ENCODE peak calls at places on chromosomes 4 and X, in seven cellular contexts. B is pancreas, K is heart left ventricle, R is endothelial cell, Q is astrocyte of the spinal cord, X is suprapubic skin, D is keratinocyte. W is an unnamed sample.

GRCh38 chr4:78325244-78326187 is 226.1 kb upstream of the ANXA3 start:
- DNase-seq in D (no peak), K (no peak), Q (no peak), B (no peak), R (no peak), X (no peak), W (no peak)

GRCh38 chr4:110609044-110609750 is 13.7 kb downstream of the PITX2 start:
- DNase-seq in R (no peak), Q (no peak), K (no peak), D (no peak), X (no peak), B (no peak), W (no peak)

GRCh38 chr4:124807421-124807820 is 94.9 kb upstream of the ANKRD50 start:
- DNase-seq in K (no peak), Q (no peak), X (no peak), D (no peak), B (no peak), R (no peak), W (no peak)

GRCh38 chr4:69881173-69881773 is 21.3 kb upstream of the SULT1E1 start:
- DNase-seq in R (no peak), X (no peak), K (no peak), D (no peak), Q (peak; percentile 51), B (no peak), W (peak; percentile 82)

GRCh38 chr4:111847256-111848108 is 297.8 kb upstream of the FAM241A start:
- DNase-seq in Q (no peak), R (no peak), D (no peak), B (no peak), K (no peak), X (no peak), W (peak; percentile 2)

GRCh38 chr4:153394945-153395344 is 50.5 kb downstream of the MND1 start:
- DNase-seq in K (no peak), R (no peak), D (no peak), Q (no peak), X (no peak), B (no peak), W (no peak)

GRCh38 chr4:88008133-88008621 is 742 bp downstream of the PKD2 start:
- DNase-seq in B (peak; percentile 75), K (peak; percentile 47), X (peak; percentile 67), R (peak; percentile 58), Q (peak; percentile 42), D (no peak), W (peak; percentile 55)

GRCh38 chrX:23548164-23548563 is 119.1 kb upstream of the PRDX4 start:
- DNase-seq in B (no peak), R (no peak), D (no peak), K (no peak), Q (peak; percentile 49), X (no peak), W (peak; percentile 2)

GRCh38 chrX:114162068-114162735 is 421.7 kb upstream of the HTR2C start:
- DNase-seq in D (no peak), X (no peak), K (no peak), B (peak; percentile 31), Q (no peak), R (peak; percentile 15), W (no peak)

GRCh38 chrX:17803449-17803848 is 57.6 kb downstream of the RAI2 start:
- DNase-seq in X (no peak), K (no peak), D (no peak), R (no peak), B (no peak), Q (no peak), W (no peak)

GRCh38 chr4:742742-743311 is 37.2 kb downstream of the PCGF3 start:
- DNase-seq in B (peak; percentile 77), Q (peak; percentile 48), K (peak; percentile 57), X (no peak), D (no peak), R (peak; percentile 82), W (peak; percentile 66)

GRCh38 chr4:1727117-1728031 is 6.1 kb downstream of the TACC3 start:
- DNase-seq in K (peak; percentile 82), B (peak; percentile 60), X (peak; percentile 78), D (peak; percentile 90), Q (peak; percentile 86), R (no peak), W (peak; percentile 81)

GRCh38 chrX:37470711-37471110 is 100.8 kb upstream of the LANCL3 start:
- DNase-seq in B (no peak), D (no peak), X (no peak), Q (no peak), R (no peak), K (no peak), W (no peak)

GRCh38 chr4:137363496-137363895 is 168.8 kb downstream of the PCDH18 start:
- DNase-seq in Q (no peak), B (no peak), K (no peak), X (no peak), R (no peak), D (no peak), W (peak; percentile 31)

GRCh38 chr4:169272265-169272886 is 1.6 kb upstream of the SH3RF1 start:
- DNase-seq in B (no peak), D (no peak), R (no peak), X (no peak), K (no peak), Q (peak; percentile 79), W (peak; percentile 59)

GRCh38 chr4:83241132-83241531 is 43.5 kb downstream of the COQ2 start:
- DNase-seq in K (no peak), Q (no peak), B (no peak), D (no peak), R (no peak), X (no peak), W (no peak)

GRCh38 chr4:74223098-74223497 is 65.2 kb downstream of the MTHFD2L start:
- DNase-seq in K (no peak), Q (no peak), X (no peak), B (no peak), R (no peak), D (no peak), W (no peak)

GRCh38 chr4:74218201-74218600 is 60.3 kb downstream of the MTHFD2L start:
- DNase-seq in K (no peak), B (no peak), R (no peak), X (no peak), Q (peak; percentile 56), D (no peak), W (peak; percentile 23)

GRCh38 chr4:74223801-74224200 is 65.9 kb downstream of the MTHFD2L start:
- DNase-seq in Q (no peak), D (peak; percentile 41), K (no peak), X (no peak), B (no peak), R (no peak), W (peak; percentile 72)

GRCh38 chr4:74217365-74217764 is 59.4 kb downstream of the MTHFD2L start:
- DNase-seq in D (no peak), X (no peak), Q (peak; percentile 62), R (no peak), B (no peak), K (no peak), W (peak; percentile 50)

DNA sequence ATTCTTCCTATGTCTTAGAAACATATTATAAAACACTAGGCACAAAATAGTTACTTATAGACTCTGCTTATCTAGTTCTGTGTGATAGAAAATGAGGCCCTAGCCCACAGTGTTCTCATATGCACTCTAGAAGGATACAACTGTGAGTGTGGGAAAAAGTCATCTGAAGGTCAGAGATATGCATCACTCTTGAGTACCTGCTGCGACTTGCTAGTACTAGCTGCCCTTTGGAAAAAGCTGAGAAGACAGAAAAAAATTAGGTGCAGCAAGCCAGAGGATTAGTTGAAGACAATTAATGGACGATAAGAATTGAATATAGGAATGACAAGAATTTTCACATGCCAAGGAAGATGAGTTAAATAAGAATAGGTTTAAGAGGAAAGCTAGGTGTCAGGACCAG is 61.3 kb downstream of the MTHFD2L start:
- DNase-seq in B (no peak), Q (no peak), R (no peak), X (no peak), K (no peak), D (no peak), W (no peak)
- TF ChIP-seq CTCF in B (no peak), Q (no peak), R (no peak), X (no peak), K (no peak), D (no peak), W (no peak)

GRCh38 chr4:20249333-20249732 is 2.4 kb upstream of the SLIT2 start:
- DNase-seq in K (no peak), X (no peak), B (no peak), R (no peak), Q (peak; percentile 71), D (no peak), W (peak; percentile 81)
- TF ChIP-seq CTCF in K (peak; percentile 36), X (peak; percentile 11), B (no peak), R (no peak), Q (peak; percentile 60), D (peak; percentile 27), W (peak; percentile 86)

GRCh38 chr4:21451032-21451431 is 497.5 kb downstream of the KCNIP4 start:
- DNase-seq in D (no peak), B (no peak), R (no peak), K (no peak), X (no peak), Q (peak; percentile 74), W (peak; percentile 8)

GRCh38 chr4:21450331-21450730 is 498.2 kb downstream of the KCNIP4 start:
- DNase-seq in K (no peak), D (no peak), Q (no peak), R (no peak), B (no peak), X (no peak), W (no peak)

GRCh38 chr4:21452931-21453330 is 495.6 kb downstream of the KCNIP4 start:
- DNase-seq in K (no peak), X (no peak), B (no peak), Q (no peak), D (no peak), R (no peak), W (no peak)

DNA sequence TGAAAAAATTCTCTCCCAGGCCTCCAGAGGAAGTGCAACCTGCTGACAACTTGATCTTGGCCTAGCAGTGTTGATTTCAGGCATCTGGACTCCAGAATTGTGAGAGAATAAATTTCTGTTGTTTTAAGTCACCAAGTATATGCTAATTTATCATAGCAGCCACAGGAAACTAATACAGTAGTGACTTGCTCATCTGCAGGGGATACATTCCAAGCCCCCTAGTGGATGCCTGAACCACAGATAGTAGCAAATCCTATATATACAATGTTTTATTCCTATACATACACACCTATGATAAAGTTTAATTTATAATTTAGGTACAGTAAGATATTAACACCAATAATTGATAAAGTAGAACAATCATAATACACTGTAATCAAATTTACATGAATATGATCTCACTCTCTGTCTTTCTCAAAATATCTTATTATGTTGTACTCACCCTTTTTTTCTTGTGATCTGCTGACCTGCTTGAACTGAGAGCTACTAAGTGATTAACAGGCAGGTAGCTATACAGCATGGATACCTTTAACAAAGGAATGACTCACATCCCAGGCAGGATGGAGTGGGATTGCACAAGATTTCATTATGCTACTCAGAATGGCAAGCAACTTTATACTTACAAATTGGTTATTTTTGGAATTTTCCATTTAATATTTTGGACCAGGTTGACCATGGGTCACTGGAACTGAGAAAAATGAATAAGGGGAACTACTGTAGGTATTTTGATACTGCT is 501.1 kb downstream of the KCNIP4 start:
- DNase-seq in B (no peak), Q (no peak), K (no peak), X (no peak), D (no peak), R (no peak), W (no peak)
- TF ChIP-seq CTCF in B (no peak), Q (no peak), K (no peak), X (no peak), D (no peak), R (no peak), W (no peak)

DNA sequence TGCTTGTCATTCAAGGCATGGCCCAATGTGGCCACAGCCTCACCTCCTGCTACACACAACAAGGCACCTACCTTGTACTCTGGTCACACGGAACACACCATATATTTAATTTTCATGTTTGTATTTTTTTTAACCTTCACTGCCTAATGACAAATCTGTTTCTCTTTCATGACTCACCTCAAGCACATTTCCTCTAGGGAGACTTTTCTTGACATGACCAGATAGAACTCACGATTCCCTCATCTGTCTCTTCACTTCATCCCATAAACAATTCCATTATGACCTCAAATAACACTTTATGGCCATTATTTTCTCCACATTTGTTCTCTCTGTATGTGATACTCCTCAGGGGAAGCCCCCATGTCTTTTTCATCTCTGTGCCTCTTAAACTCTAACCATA is 11.1 kb downstream of the DRP2 start:
- DNase-seq in X (no peak), B (no peak), R (no peak), D (no peak), K (no peak), Q (peak; percentile 38), W (no peak)
- TF ChIP-seq CTCF in X (no peak), B (no peak), R (no peak), D (no peak), K (no peak), Q (no peak), W (no peak)

W was measured in fibroblast of pulmonary artery.